ENCODE peak calls at places on chromosomes 16 and 17, in four cellular contexts. F is astrocyte of the spinal cord, B is brain microvascular endothelial cell, O is iPS DF 6.9. W is an unnamed sample.
A peak's percentile ranks its signal among the peaks of the same experiment; 100 is the strongest.

GRCh38 chr16:381788-382717 is at the start of gene PGAP6:
- DNase-seq in F (no peak), B (no peak), O (no peak), W (no peak)

GRCh38 chr17:28968269-28968913 is 17.1 kb upstream of the PHF12 start:
- DNase-seq in F (no peak), B (no peak), O (no peak), W (no peak)

GRCh38 chr17:82527893-82528292 is 8.4 kb downstream of the FOXK2 start:
- DNase-seq in F (no peak), B (no peak), O (no peak), W (no peak)

GRCh38 chr17:59811209-59811608 is 81.5 kb downstream of the TUBD1 start:
- DNase-seq in F (no peak), B (no peak), O (no peak), W (no peak)

GRCh38 chr17:17258998-17259397 is 22.0 kb upstream of the FLCN start:
- DNase-seq in F (no peak), B (no peak), O (no peak), W (no peak)

GRCh38 chr17:50584749-50585148 is 24.2 kb downstream of the CACNA1G start:
- DNase-seq in F (no peak), B (no peak), O (no peak), W (no peak)

GRCh38 chr17:32185875-32186274 is 43.6 kb downstream of the RHOT1 start:
- DNase-seq in F (no peak), B (no peak), O (no peak), W (no peak)

GRCh38 chr16:77594798-77595625 is 127.3 kb upstream of the NUDT7 start:
- DNase-seq in F (peak; percentile 9), B (no peak), O (no peak), W (no peak)

GRCh38 chr17:79075861-79076406 is 1.3 kb downstream of the ENGASE start:
- DNase-seq in F (no peak), B (no peak), O (no peak), W (no peak)

GRCh38 chr17:41647940-41648410 is 23.6 kb upstream of the KRT17 start:
- DNase-seq in F (peak; percentile 62), B (peak; percentile 66), O (peak; percentile 81), W (no peak)

GRCh38 chr16:22789281-22789945 is 24.5 kb upstream of the HS3ST2 start:
- DNase-seq in F (no peak), B (no peak), O (no peak), W (no peak)

GRCh38 chr17:81976332-81977210 is 858 bp upstream of the ASPSCR1 start:
- DNase-seq in F (no peak), B (no peak), O (no peak), W (no peak)